ENCODE peak calls at places on chromosomes 2 and 18, in nine cellular contexts. E is A172; D is SW480; G is cardiac fibroblast; Y is CD8-positive, alpha-beta T cell; B is effector CD8-positive, alpha-beta T cell; Q is NCI-H748 treated with DMSO at 0.1 percent for 48 hours; T is HS-5; C is MV-4-11. H is an unnamed sample.

GRCh38 chr18:47872426-47872825 is 58.0 kb downstream of the SMAD2 start:
- DNase-seq in Y (no peak), T (no peak), D (no peak), E (no peak), Q (no peak), B (no peak), G (no peak), C (no peak), H (no peak)

GRCh38 chr2:113041871-113042270 is 10.8 kb downstream of the IL36B start:
- DNase-seq in Q (no peak), E (no peak), G (no peak), B (no peak), D (peak; percentile 39), T (no peak), Y (no peak), C (no peak), H (no peak)

GRCh38 chr2:179435021-179435420 is 170.4 kb upstream of the SESTD1 start:
- DNase-seq in D (no peak), E (no peak), G (no peak), C (no peak), B (no peak), Q (no peak), T (no peak), Y (no peak), H (no peak)

GRCh38 chr2:126482582-126483464 is 173.1 kb upstream of the GYPC start:
- DNase-seq in Y (no peak), E (no peak), B (no peak), G (no peak), D (no peak), Q (no peak), T (no peak), C (no peak), H (no peak)

GRCh38 chr2:85851253-85851955 is 37.4 kb downstream of the ST3GAL5 start:
- DNase-seq in E (peak; percentile 14), B (no peak), T (no peak), Q (no peak), G (no peak), D (no peak), Y (peak; percentile 25), C (no peak), H (no peak)

GRCh38 chr2:62774555-62775366 is 69.2 kb downstream of the EHBP1 start:
- DNase-seq in Q (peak; percentile 2), T (no peak), B (no peak), Y (no peak), C (peak; percentile 14), E (peak; percentile 54), D (peak; percentile 55), G (peak; percentile 63), H (peak; percentile 4)

GRCh38 chr2:217650716-217651360 is 352.0 kb downstream of the TNS1 start:
- DNase-seq in Q (peak; percentile 33), C (peak; percentile 63), D (peak; percentile 36), B (no peak), Y (no peak), E (peak; percentile 72), T (no peak), G (peak; percentile 69), H (no peak)

GRCh38 chr2:42810126-42810970 is 18.0 kb upstream of the HAAO start:
- DNase-seq in B (peak; percentile 89), C (peak; percentile 96), T (peak; percentile 93), E (peak; percentile 98), G (peak; percentile 98), D (peak; percentile 94), Q (peak; percentile 80), Y (peak; percentile 94), H (peak; percentile 89)

GRCh38 chr2:11539317-11540147 is 5.7 kb downstream of the GREB1 start:
- DNase-seq in G (no peak), T (no peak), C (no peak), Q (peak; percentile 41), Y (no peak), D (peak; percentile 57), E (no peak), B (no peak), H (no peak)

GRCh38 chr18:3051718-3052410 is 38.9 kb upstream of the LPIN2 start:
- DNase-seq in T (no peak), Q (peak; percentile 36), Y (no peak), G (no peak), C (peak; percentile 68), D (peak; percentile 88), E (peak; percentile 24), B (no peak), H (no peak)

GRCh38 chr2:179925713-179926112 is 64.3 kb upstream of the ZNF385B start:
- DNase-seq in Y (no peak), E (no peak), G (no peak), B (no peak), C (no peak), Q (no peak), D (no peak), T (no peak), H (no peak)

GRCh38 chr18:67938691-67939090 is 422.2 kb upstream of the DSEL start:
- DNase-seq in C (no peak), D (no peak), T (no peak), Q (no peak), E (no peak), B (no peak), Y (no peak), G (no peak), H (no peak)

GRCh38 chr2:232890896-232891601 is 21.0 kb downstream of the SNORC start:
- DNase-seq in B (no peak), G (peak; percentile 23), Y (no peak), T (no peak), C (no peak), Q (peak; percentile 50), D (peak; percentile 85), E (peak; percentile 9), H (no peak)

GRCh38 chr2:22442051-22442450 is 942.9 kb upstream of the KLHL29 start:
- DNase-seq in E (no peak), Y (no peak), T (no peak), C (no peak), B (no peak), Q (no peak), G (no peak), D (no peak), H (no peak)

GRCh38 chr2:70173520-70173919 is 17.3 kb downstream of the C2orf42 start:
- DNase-seq in Q (no peak), B (no peak), G (peak; percentile 6), D (no peak), T (peak; percentile 10), Y (no peak), E (no peak), C (peak; percentile 24), H (no peak)

GRCh38 chr2:56981554-56981953 is 797.8 kb downstream of the CCDC85A start:
- DNase-seq in Q (no peak), D (no peak), Y (no peak), G (no peak), E (peak; percentile 33), B (no peak), C (no peak), T (peak; percentile 47), H (no peak)

GRCh38 chr18:59451963-59452362 is 92.9 kb upstream of the LMAN1 start:
- DNase-seq in T (no peak), E (no peak), Q (no peak), C (no peak), Y (no peak), B (no peak), G (no peak), D (no peak), H (no peak)

GRCh38 chr2:110679337-110679707 is 1.5 kb upstream of the BUB1 start:
- DNase-seq in C (peak; percentile 11), E (peak; percentile 45), D (no peak), Y (no peak), Q (no peak), G (peak; percentile 28), B (no peak), T (no peak), H (no peak)

GRCh38 chr18:26461405-26461804 is 86.9 kb downstream of the KCTD1 start:
- DNase-seq in Y (no peak), B (no peak), Q (no peak), D (no peak), C (no peak), G (no peak), T (no peak), E (no peak), H (no peak)

GRCh38 chr2:240636563-240637115 is 11.4 kb downstream of the GPR35 start:
- DNase-seq in G (no peak), T (no peak), B (no peak), C (no peak), D (no peak), Q (no peak), Y (no peak), E (no peak), H (no peak)

GRCh38 chr2:44918095-44918775 is 23.3 kb upstream of the SIX3 start:
- DNase-seq in E (peak; percentile 87), B (no peak), C (peak; percentile 39), T (peak; percentile 45), Q (no peak), G (no peak), D (peak; percentile 61), Y (no peak), H (no peak)

GRCh38 chr18:13422541-13423147 is 204.1 kb downstream of the LDLRAD4 start:
- DNase-seq in G (no peak), C (no peak), T (no peak), E (no peak), B (no peak), Y (no peak), Q (no peak), D (no peak), H (no peak)

GRCh38 chr18:59851784-59852399 is 47.9 kb upstream of the PMAIP1 start:
- DNase-seq in Q (no peak), C (no peak), E (no peak), Y (no peak), T (no peak), B (no peak), D (no peak), G (no peak), H (no peak)

GRCh38 chr2:192007819-192008218 is 160.9 kb upstream of the CAVIN2 start:
- DNase-seq in G (peak; percentile 44), C (no peak), T (no peak), Y (no peak), Q (no peak), E (no peak), D (no peak), B (no peak), H (no peak)

GRCh38 chr2:96111823-96112500 is 4.4 kb downstream of the ADRA2B start:
- DNase-seq in G (no peak), E (no peak), Y (no peak), D (peak; percentile 46), B (no peak), Q (no peak), T (no peak), C (no peak), H (no peak)

GRCh38 chr2:46970334-46971288 is 55.0 kb upstream of the MCFD2 start:
- DNase-seq in G (peak; percentile 70), C (peak; percentile 97), Y (no peak), E (peak; percentile 67), B (no peak), Q (no peak), D (no peak), T (no peak), H (no peak)

GRCh38 chr2:239357954-239358754 is 42.7 kb downstream of the HDAC4 start:
- DNase-seq in T (no peak), B (no peak), Q (peak; percentile 41), E (no peak), D (no peak), G (no peak), Y (no peak), C (no peak), H (no peak)

GRCh38 chr2:23015651-23016050 is 369.3 kb upstream of the KLHL29 start:
- DNase-seq in Y (no peak), D (no peak), T (no peak), Q (no peak), G (no peak), B (no peak), E (no peak), C (no peak), H (no peak)

GRCh38 chr2:215967590-215968373 is 45.6 kb downstream of the MREG start:
- DNase-seq in T (no peak), G (no peak), D (no peak), C (no peak), B (no peak), Q (no peak), E (no peak), Y (no peak), H (no peak)

GRCh38 chr2:238114331-238114841 is 14.2 kb downstream of the ESPNL start:
- DNase-seq in Y (no peak), G (no peak), C (no peak), D (no peak), B (no peak), E (no peak), T (no peak), Q (no peak), H (no peak)

GRCh38 chr2:223562078-223562477 is 40.1 kb downstream of the SCG2 start:
- DNase-seq in T (no peak), C (no peak), G (no peak), D (no peak), B (no peak), E (no peak), Q (no peak), Y (no peak), H (no peak)